ENCODE peak calls at places on chromosomes 13 and 19, in five cellular contexts. One of them, this sample, is unnamed.
A peak's percentile ranks its signal among the peaks of the same experiment; 100 is the strongest.

GRCh38 chr19:48836089-48837017 is at the start of gene HSD17B14:
- DNase-seq in right lobe of liver: peak; percentile 49
- DNase-seq in amygdala: peak; percentile 50
- DNase-seq in activated T-helper 9 cell treated with anti-CD3 and anti-CD28 coated beads, Interleukin-2, amount 50 U/mL, for 16 hours: no peak
- DNase-seq in NCI-H460: no peak
- DNase-seq in this sample: no peak

GRCh38 chr13:76846363-76846762 is 39.8 kb downstream of the KCTD12 start:
- DNase-seq in right lobe of liver: no peak
- DNase-seq in amygdala: no peak
- DNase-seq in activated T-helper 9 cell treated with anti-CD3 and anti-CD28 coated beads, Interleukin-2, amount 50 U/mL, for 16 hours: no peak
- DNase-seq in NCI-H460: no peak
- DNase-seq in this sample: no peak

GRCh38 chr13:59038824-59039223 is 1124.9 kb downstream of the DIAPH3 start:
- DNase-seq in activated T-helper 9 cell treated with anti-CD3 and anti-CD28 coated beads, Interleukin-2, amount 50 U/mL, for 16 hours: no peak
- DNase-seq in right lobe of liver: no peak
- DNase-seq in amygdala: no peak
- DNase-seq in NCI-H460: peak; percentile 28
- DNase-seq in this sample: no peak

GRCh38 chr19:4338441-4339350 is at the start of gene STAP2:
- DNase-seq in amygdala: no peak
- DNase-seq in NCI-H460: no peak
- DNase-seq in right lobe of liver: peak; percentile 77
- DNase-seq in activated T-helper 9 cell treated with anti-CD3 and anti-CD28 coated beads, Interleukin-2, amount 50 U/mL, for 16 hours: no peak
- DNase-seq in this sample: peak; percentile 78

GRCh38 chr13:97194473-97194872 is 27.7 kb upstream of the MBNL2 start:
- DNase-seq in amygdala: no peak
- DNase-seq in activated T-helper 9 cell treated with anti-CD3 and anti-CD28 coated beads, Interleukin-2, amount 50 U/mL, for 16 hours: no peak
- DNase-seq in NCI-H460: no peak
- DNase-seq in right lobe of liver: no peak
- DNase-seq in this sample: no peak

GRCh38 chr19:45632468-45633196 is 6.6 kb downstream of the EML2 start:
- DNase-seq in activated T-helper 9 cell treated with anti-CD3 and anti-CD28 coated beads, Interleukin-2, amount 50 U/mL, for 16 hours: peak; percentile 37
- DNase-seq in NCI-H460: peak; percentile 79
- DNase-seq in amygdala: no peak
- DNase-seq in right lobe of liver: peak; percentile 46
- DNase-seq in this sample: peak; percentile 51

GRCh38 chr19:42068756-42069571 is 1.0 kb downstream of the GRIK5 start:
- DNase-seq in right lobe of liver: no peak
- DNase-seq in activated T-helper 9 cell treated with anti-CD3 and anti-CD28 coated beads, Interleukin-2, amount 50 U/mL, for 16 hours: no peak
- DNase-seq in NCI-H460: no peak
- DNase-seq in amygdala: no peak
- DNase-seq in this sample: no peak

GRCh38 chr19:15469513-15470297 is 5.4 kb upstream of the RASAL3 start:
- DNase-seq in activated T-helper 9 cell treated with anti-CD3 and anti-CD28 coated beads, Interleukin-2, amount 50 U/mL, for 16 hours: no peak
- DNase-seq in NCI-H460: no peak
- DNase-seq in right lobe of liver: no peak
- DNase-seq in amygdala: no peak
- DNase-seq in this sample: no peak

GRCh38 chr13:77429320-77430142 is 102.6 kb upstream of the MYCBP2 start:
- DNase-seq in amygdala: no peak
- DNase-seq in right lobe of liver: no peak
- DNase-seq in activated T-helper 9 cell treated with anti-CD3 and anti-CD28 coated beads, Interleukin-2, amount 50 U/mL, for 16 hours: peak; percentile 50
- DNase-seq in NCI-H460: no peak
- DNase-seq in this sample: no peak

GRCh38 chr19:30227071-30227621 is 145.0 kb upstream of the ZNF536 start:
- DNase-seq in amygdala: no peak
- DNase-seq in activated T-helper 9 cell treated with anti-CD3 and anti-CD28 coated beads, Interleukin-2, amount 50 U/mL, for 16 hours: no peak
- DNase-seq in NCI-H460: no peak
- DNase-seq in right lobe of liver: no peak
- DNase-seq in this sample: no peak

GRCh38 chr19:1811472-1811894 is 593 bp downstream of the ATP8B3 start:
- DNase-seq in activated T-helper 9 cell treated with anti-CD3 and anti-CD28 coated beads, Interleukin-2, amount 50 U/mL, for 16 hours: peak; percentile 57
- DNase-seq in right lobe of liver: peak; percentile 91
- DNase-seq in amygdala: no peak
- DNase-seq in NCI-H460: peak; percentile 59
- DNase-seq in this sample: peak; percentile 93

GRCh38 chr13:46195017-46195416 is 13.0 kb upstream of the LCP1 start:
- DNase-seq in NCI-H460: no peak
- DNase-seq in activated T-helper 9 cell treated with anti-CD3 and anti-CD28 coated beads, Interleukin-2, amount 50 U/mL, for 16 hours: no peak
- DNase-seq in amygdala: no peak
- DNase-seq in right lobe of liver: no peak
- DNase-seq in this sample: no peak

GRCh38 chr13:28606466-28606865 is 52.5 kb upstream of the POMP start:
- DNase-seq in NCI-H460: no peak
- DNase-seq in right lobe of liver: no peak
- DNase-seq in amygdala: no peak
- DNase-seq in activated T-helper 9 cell treated with anti-CD3 and anti-CD28 coated beads, Interleukin-2, amount 50 U/mL, for 16 hours: no peak
- DNase-seq in this sample: no peak

GRCh38 chr13:102648046-102648445 is 46.8 kb downstream of the METTL21C start:
- DNase-seq in NCI-H460: no peak
- DNase-seq in amygdala: no peak
- DNase-seq in activated T-helper 9 cell treated with anti-CD3 and anti-CD28 coated beads, Interleukin-2, amount 50 U/mL, for 16 hours: no peak
- DNase-seq in right lobe of liver: no peak
- DNase-seq in this sample: no peak

GRCh38 chr13:19685034-19685433 is 51.6 kb downstream of the MPHOSPH8 start:
- DNase-seq in amygdala: no peak
- DNase-seq in NCI-H460: no peak
- DNase-seq in right lobe of liver: peak; percentile 87
- DNase-seq in activated T-helper 9 cell treated with anti-CD3 and anti-CD28 coated beads, Interleukin-2, amount 50 U/mL, for 16 hours: no peak
- DNase-seq in this sample: peak; percentile 68

GRCh38 chr13:36945078-36945477 is 25.0 kb upstream of the SMAD9 start:
- DNase-seq in right lobe of liver: no peak
- DNase-seq in amygdala: no peak
- DNase-seq in NCI-H460: no peak
- DNase-seq in activated T-helper 9 cell treated with anti-CD3 and anti-CD28 coated beads, Interleukin-2, amount 50 U/mL, for 16 hours: no peak
- DNase-seq in this sample: no peak

GRCh38 chr19:932647-933552 is 7.1 kb downstream of the ARID3A start:
- DNase-seq in NCI-H460: no peak
- DNase-seq in amygdala: no peak
- DNase-seq in right lobe of liver: peak; percentile 30
- DNase-seq in activated T-helper 9 cell treated with anti-CD3 and anti-CD28 coated beads, Interleukin-2, amount 50 U/mL, for 16 hours: no peak
- DNase-seq in this sample: no peak

GRCh38 chr19:55239004-55239403 is 10.4 kb upstream of the TMEM86B start:
- DNase-seq in activated T-helper 9 cell treated with anti-CD3 and anti-CD28 coated beads, Interleukin-2, amount 50 U/mL, for 16 hours: no peak
- DNase-seq in right lobe of liver: no peak
- DNase-seq in NCI-H460: no peak
- DNase-seq in amygdala: no peak
- DNase-seq in this sample: no peak

GRCh38 chr19:35671818-35672217 is 5.5 kb downstream of the UPK1A start:
- DNase-seq in right lobe of liver: no peak
- DNase-seq in amygdala: no peak
- DNase-seq in NCI-H460: no peak
- DNase-seq in activated T-helper 9 cell treated with anti-CD3 and anti-CD28 coated beads, Interleukin-2, amount 50 U/mL, for 16 hours: no peak
- DNase-seq in this sample: no peak

GRCh38 chr13:100098445-100099116 is 9.7 kb downstream of the PCCA start:
- DNase-seq in NCI-H460: no peak
- DNase-seq in activated T-helper 9 cell treated with anti-CD3 and anti-CD28 coated beads, Interleukin-2, amount 50 U/mL, for 16 hours: no peak
- DNase-seq in amygdala: no peak
- DNase-seq in right lobe of liver: no peak
- DNase-seq in this sample: no peak

GRCh38 chr13:30039506-30039905 is 189.1 kb upstream of the UBL3 start:
- DNase-seq in activated T-helper 9 cell treated with anti-CD3 and anti-CD28 coated beads, Interleukin-2, amount 50 U/mL, for 16 hours: no peak
- DNase-seq in amygdala: no peak
- DNase-seq in NCI-H460: no peak
- DNase-seq in right lobe of liver: no peak
- DNase-seq in this sample: no peak

GRCh38 chr19:50877338-50877737 is 4.1 kb downstream of the KLK2 start:
- DNase-seq in NCI-H460: no peak
- DNase-seq in right lobe of liver: no peak
- DNase-seq in activated T-helper 9 cell treated with anti-CD3 and anti-CD28 coated beads, Interleukin-2, amount 50 U/mL, for 16 hours: no peak
- DNase-seq in amygdala: no peak
- DNase-seq in this sample: peak; percentile 63

GRCh38 chr13:26222523-26223046 is 471 bp upstream of the RNF6 start:
- DNase-seq in amygdala: no peak
- DNase-seq in NCI-H460: no peak
- DNase-seq in activated T-helper 9 cell treated with anti-CD3 and anti-CD28 coated beads, Interleukin-2, amount 50 U/mL, for 16 hours: no peak
- DNase-seq in right lobe of liver: no peak
- DNase-seq in this sample: no peak

GRCh38 chr19:38304866-38305429 is 897 bp downstream of the C19orf33 start:
- DNase-seq in amygdala: no peak
- DNase-seq in activated T-helper 9 cell treated with anti-CD3 and anti-CD28 coated beads, Interleukin-2, amount 50 U/mL, for 16 hours: no peak
- DNase-seq in NCI-H460: peak; percentile 93
- DNase-seq in right lobe of liver: no peak
- DNase-seq in this sample: peak; percentile 79

GRCh38 chr13:61148691-61149332 is 266.8 kb downstream of the PCDH20 start:
- DNase-seq in amygdala: no peak
- DNase-seq in NCI-H460: no peak
- DNase-seq in right lobe of liver: no peak
- DNase-seq in activated T-helper 9 cell treated with anti-CD3 and anti-CD28 coated beads, Interleukin-2, amount 50 U/mL, for 16 hours: no peak
- DNase-seq in this sample: no peak

GRCh38 chr19:45440873-45441654 is 17.3 kb upstream of the ERCC1 start:
- DNase-seq in amygdala: no peak
- DNase-seq in NCI-H460: peak; percentile 29
- DNase-seq in activated T-helper 9 cell treated with anti-CD3 and anti-CD28 coated beads, Interleukin-2, amount 50 U/mL, for 16 hours: no peak
- DNase-seq in right lobe of liver: no peak
- DNase-seq in this sample: no peak

GRCh38 chr19:927044-927706 is 1.3 kb downstream of the ARID3A start:
- DNase-seq in amygdala: no peak
- DNase-seq in NCI-H460: no peak
- DNase-seq in activated T-helper 9 cell treated with anti-CD3 and anti-CD28 coated beads, Interleukin-2, amount 50 U/mL, for 16 hours: no peak
- DNase-seq in right lobe of liver: peak; percentile 80
- DNase-seq in this sample: no peak

GRCh38 chr19:39411006-39411831 is 1.2 kb upstream of the PLEKHG2 start:
- DNase-seq in right lobe of liver: peak; percentile 77
- DNase-seq in NCI-H460: no peak
- DNase-seq in amygdala: no peak
- DNase-seq in activated T-helper 9 cell treated with anti-CD3 and anti-CD28 coated beads, Interleukin-2, amount 50 U/mL, for 16 hours: no peak
- DNase-seq in this sample: no peak

GRCh38 chr19:7756258-7756657 is 6.8 kb upstream of the CLEC4M start:
- DNase-seq in right lobe of liver: no peak
- DNase-seq in activated T-helper 9 cell treated with anti-CD3 and anti-CD28 coated beads, Interleukin-2, amount 50 U/mL, for 16 hours: no peak
- DNase-seq in NCI-H460: no peak
- DNase-seq in amygdala: no peak
- DNase-seq in this sample: no peak

GRCh38 chr19:43798546-43799409 is 3.5 kb downstream of the LYPD5 start:
- DNase-seq in activated T-helper 9 cell treated with anti-CD3 and anti-CD28 coated beads, Interleukin-2, amount 50 U/mL, for 16 hours: peak; percentile 64
- DNase-seq in amygdala: no peak
- DNase-seq in right lobe of liver: no peak
- DNase-seq in NCI-H460: no peak
- DNase-seq in this sample: peak; percentile 69

GRCh38 chr13:38662362-38662761 is 24.5 kb upstream of the FREM2 start:
- DNase-seq in right lobe of liver: no peak
- DNase-seq in amygdala: no peak
- DNase-seq in activated T-helper 9 cell treated with anti-CD3 and anti-CD28 coated beads, Interleukin-2, amount 50 U/mL, for 16 hours: no peak
- DNase-seq in NCI-H460: no peak
- DNase-seq in this sample: no peak

GRCh38 chr19:37964109-37964508 is 57.1 kb downstream of the SIPA1L3 start:
- DNase-seq in amygdala: no peak
- DNase-seq in activated T-helper 9 cell treated with anti-CD3 and anti-CD28 coated beads, Interleukin-2, amount 50 U/mL, for 16 hours: no peak
- DNase-seq in NCI-H460: no peak
- DNase-seq in right lobe of liver: no peak
- DNase-seq in this sample: no peak

GRCh38 chr13:49840266-49840665 is 47.8 kb upstream of the KPNA3 start:
- DNase-seq in activated T-helper 9 cell treated with anti-CD3 and anti-CD28 coated beads, Interleukin-2, amount 50 U/mL, for 16 hours: no peak
- DNase-seq in amygdala: no peak
- DNase-seq in right lobe of liver: no peak
- DNase-seq in NCI-H460: no peak
- DNase-seq in this sample: no peak

GRCh38 chr13:32997399-32997798 is 18.8 kb upstream of the KL start:
- DNase-seq in amygdala: no peak
- DNase-seq in NCI-H460: no peak
- DNase-seq in activated T-helper 9 cell treated with anti-CD3 and anti-CD28 coated beads, Interleukin-2, amount 50 U/mL, for 16 hours: no peak
- DNase-seq in right lobe of liver: no peak
- DNase-seq in this sample: no peak